ENCODE peak calls at places on chromosomes 16 and 17, in eight cellular contexts. X is H7; T is OCI-LY7; E is CD4-positive, CD25-positive, alpha-beta regulatory T cell; N is testis; U is AG04450; R is retinal pigment epithelial cell; P is lower leg skin. G is an unnamed sample.

GRCh38 chr17:61335845-61336655 is 63.6 kb upstream of the TBX2 start:
- DNase-seq in T (no peak), X (no peak), E (no peak), R (peak; percentile 39), P (no peak), U (no peak), N (no peak), G (no peak)

GRCh38 chr17:30212750-30213149 is 22.7 kb downstream of the SLC6A4 start:
- DNase-seq in R (no peak), U (no peak), N (no peak), T (no peak), E (no peak), X (peak; percentile 57), P (peak; percentile 69), G (no peak)

GRCh38 chr17:81309140-81309858 is 14.2 kb upstream of the SLC38A10 start:
- DNase-seq in N (peak; percentile 60), E (peak; percentile 44), T (no peak), R (no peak), U (no peak), P (peak; percentile 99), X (peak; percentile 93), G (no peak)

GRCh38 chr16:1258906-1259759 is 3.3 kb downstream of the TPSD1 start:
- DNase-seq in T (no peak), X (peak; percentile 78), P (no peak), E (peak; percentile 12), N (no peak), U (no peak), R (no peak), G (no peak)

GRCh38 chr17:62801553-62801952 is 6.6 kb downstream of the MARCHF10 start:
- DNase-seq in R (no peak), P (no peak), U (no peak), E (no peak), X (no peak), T (no peak), N (no peak), G (no peak)

GRCh38 chr16:65098916-65099315 is 22.9 kb downstream of the CDH11 start:
- DNase-seq in R (no peak), T (no peak), N (no peak), U (no peak), P (no peak), E (no peak), X (no peak), G (no peak)

GRCh38 chr16:53159781-53160436 is 105.1 kb downstream of the CHD9 start:
- DNase-seq in N (no peak), P (no peak), T (peak; percentile 75), U (peak; percentile 18), R (peak; percentile 11), E (peak; percentile 74), X (peak; percentile 19), G (peak; percentile 25)

GRCh38 chr17:49316889-49317288 is 45.2 kb downstream of the ZNF652 start:
- DNase-seq in E (no peak), P (no peak), R (no peak), U (no peak), N (no peak), T (peak; percentile 14), X (no peak), G (no peak)

GRCh38 chr17:44966348-44967025 is 1.6 kb downstream of the C1QL1 start:
- DNase-seq in P (no peak), T (no peak), R (no peak), N (no peak), U (no peak), E (no peak), X (peak; percentile 78), G (no peak)
- H3K4me3 ChIP-seq in P (no peak overlapping the region), T (no peak overlapping the region), R (peak overlapping the region; percentile 21), N (no peak overlapping the region), U (peak overlapping the region; percentile 20), E (no peak overlapping the region), X (peak overlapping the region; percentile 44), G (peak overlapping the region; percentile 2)

GRCh38 chr17:20077978-20078674 is 69.0 kb downstream of the SPECC1 start:
- DNase-seq in T (no peak), U (no peak), P (no peak), R (no peak), N (no peak), X (no peak), E (no peak), G (no peak)
- H3K4me3 ChIP-seq in T (no peak overlapping the region), U (no peak overlapping the region), P (no peak overlapping the region), R (no peak overlapping the region), N (no peak overlapping the region), X (no peak overlapping the region), E (no peak overlapping the region), G (no peak overlapping the region)

DNA sequence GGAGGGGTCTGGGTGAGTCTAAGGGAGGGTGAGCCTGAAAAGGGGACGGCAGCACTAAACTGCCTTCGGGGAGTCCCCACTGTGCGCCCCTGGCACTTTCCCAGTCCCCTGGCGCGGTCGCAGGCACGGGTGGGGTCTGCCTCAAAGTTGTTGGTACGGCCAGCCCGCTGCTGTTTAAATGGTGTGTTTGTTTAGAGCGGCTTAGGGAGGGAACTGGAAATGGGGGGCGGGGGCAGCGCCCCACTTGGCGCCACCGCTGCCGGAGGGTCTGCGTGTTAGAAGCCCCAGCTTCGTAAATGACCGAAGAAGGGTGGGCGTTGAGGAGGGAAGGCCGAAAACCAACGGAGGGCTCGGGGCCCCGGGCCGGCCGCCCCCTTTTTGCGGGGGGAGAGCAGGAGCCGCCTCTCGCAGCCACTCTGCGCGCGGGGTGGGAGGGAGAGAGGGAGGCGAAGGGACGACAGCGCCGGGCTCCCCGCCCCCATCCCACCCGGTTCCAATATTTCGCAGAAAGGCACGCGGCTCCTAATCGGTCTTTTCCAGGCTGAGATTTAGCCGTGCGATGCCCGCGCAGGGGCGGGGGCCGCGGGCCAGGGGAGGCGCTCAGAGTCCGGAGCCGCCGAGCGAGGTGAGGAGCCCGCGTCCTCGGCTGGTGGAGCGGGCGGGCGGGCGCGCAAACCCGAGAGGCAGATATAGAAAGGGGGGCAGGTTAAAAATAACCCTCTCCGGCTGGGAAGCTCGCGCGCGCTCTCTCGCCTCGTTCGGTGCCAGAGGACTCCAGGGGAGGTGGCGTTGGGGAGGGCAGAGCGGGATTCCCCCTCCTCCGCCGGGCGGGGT is 55.0 kb downstream of the SREBF1 start:
- DNase-seq in P (peak; percentile 93), X (peak; percentile 88), R (no peak), U (no peak), N (peak; percentile 83), E (no peak), T (no peak), G (peak; percentile 14)
- H3K4me3 ChIP-seq in P (no peak overlapping the region), X (peak overlapping the region; percentile 89), R (peak overlapping the region; percentile 39), U (peak overlapping the region; percentile 46), N (peak overlapping the region; percentile 57), E (no peak overlapping the region), T (peak overlapping the region; percentile 68), G (peak overlapping the region; percentile 43)

GRCh38 chr17:511833-512251 is 159.2 kb upstream of the RPH3AL start:
- DNase-seq in N (no peak), E (no peak), X (no peak), R (no peak), U (no peak), T (no peak), P (no peak), G (no peak)
- H3K4me3 ChIP-seq in N (no peak overlapping the region), E (no peak overlapping the region), X (no peak overlapping the region), R (no peak overlapping the region), U (no peak overlapping the region), T (no peak overlapping the region), P (no peak overlapping the region), G (peak overlapping the region; percentile 17)

DNA sequence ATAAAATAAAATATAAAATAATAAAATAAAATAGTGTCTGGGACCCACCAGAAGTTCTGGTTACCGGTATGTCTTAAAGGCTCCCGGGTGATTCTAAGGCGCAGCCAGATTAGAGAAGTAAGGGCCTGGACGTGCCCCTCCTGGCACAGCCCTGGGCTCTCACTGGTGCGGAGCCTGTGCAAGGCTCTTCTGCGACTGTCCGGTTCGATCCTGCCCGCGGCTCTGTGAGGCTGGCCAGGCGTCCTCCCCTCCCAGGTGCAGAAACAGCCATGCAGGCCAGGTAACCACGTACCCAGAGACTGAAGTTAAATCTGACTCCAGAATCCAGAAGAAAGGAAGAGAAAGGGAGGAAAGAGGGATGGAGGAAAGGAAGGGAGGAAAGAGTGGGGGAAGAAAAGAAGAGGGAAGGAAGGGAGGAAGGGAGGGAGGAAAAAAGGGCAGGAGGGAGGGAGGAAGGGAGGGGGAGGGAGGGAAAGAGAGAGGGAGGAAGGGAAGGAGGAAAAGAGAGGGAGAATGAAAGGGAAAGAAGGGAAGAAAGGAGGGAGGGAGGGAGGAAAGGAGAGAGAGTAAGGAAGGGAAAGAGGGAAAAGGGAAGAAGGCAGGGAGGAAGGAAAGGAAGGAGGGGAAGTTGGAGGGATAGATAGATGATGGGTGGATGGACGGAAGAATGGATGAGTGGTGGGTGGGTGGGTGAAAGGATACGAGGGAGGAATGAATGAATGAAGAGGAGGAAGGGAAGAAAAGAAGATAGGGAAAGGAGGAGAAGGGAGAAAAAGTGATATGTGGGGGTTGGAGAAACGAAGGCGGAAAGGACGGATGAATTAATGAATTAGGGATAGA is 42.3 kb downstream of the C16orf82 start:
- DNase-seq in E (no peak), X (peak; percentile 29), T (no peak), U (no peak), P (peak; percentile 58), N (no peak), R (no peak), G (no peak)
- H3K4me3 ChIP-seq in E (peak overlapping the region; percentile 19), X (peak overlapping the region; percentile 31), T (peak overlapping the region; percentile 62), U (peak overlapping the region; percentile 54), P (no peak overlapping the region), N (peak overlapping the region; percentile 44), R (peak overlapping the region; percentile 18), G (peak overlapping the region; percentile 49)

GRCh38 chr17:39152134-39152884 is 872 bp upstream of the PLXDC1 start:
- DNase-seq in R (no peak), T (no peak), X (peak; percentile 65), E (peak; percentile 16), U (no peak), N (no peak), P (peak; percentile 88), G (no peak)
- H3K4me3 ChIP-seq in R (peak overlapping the region; percentile 96), T (peak overlapping the region; percentile 76), X (peak overlapping the region; percentile 58), E (peak overlapping the region; percentile 98), U (peak overlapping the region; percentile 94), N (peak overlapping the region; percentile 89), P (peak overlapping the region; percentile 8), G (peak overlapping the region; percentile 83)

GRCh38 chr17:56833812-56834379 is at the start of the genes C17orf67 and DGKE:
- DNase-seq in R (peak; percentile 70), E (peak; percentile 95), T (peak; percentile 93), X (peak; percentile 98), U (peak; percentile 88), P (peak; percentile 100), N (peak; percentile 99), G (peak; percentile 83)

GRCh38 chr17:56833023-56833811 is 503 bp downstream of the C17orf67 start:
- DNase-seq in N (peak; percentile 68), U (peak; percentile 16), E (peak; percentile 86), R (no peak), T (peak; percentile 84), X (peak; percentile 88), P (peak; percentile 93), G (no peak)

GRCh38 chr17:56830726-56831363 is 2.9 kb downstream of the C17orf67 start:
- DNase-seq in E (no peak), P (no peak), U (no peak), N (no peak), R (no peak), T (no peak), X (no peak), G (no peak)

GRCh38 chr17:56831364-56832095 is 2.2 kb downstream of the C17orf67 start:
- DNase-seq in R (no peak), X (no peak), U (no peak), E (no peak), N (no peak), P (no peak), T (no peak), G (no peak)

GRCh38 chr17:56832446-56832845 is 1.3 kb downstream of the C17orf67 start:
- DNase-seq in E (no peak), X (no peak), N (no peak), U (no peak), R (no peak), P (no peak), T (no peak), G (no peak)
- H3K4me3 ChIP-seq in E (peak overlapping the region; percentile 83), X (no peak overlapping the region), N (peak overlapping the region; percentile 89), U (peak overlapping the region; percentile 89), R (no peak overlapping the region), P (no peak overlapping the region), T (peak overlapping the region; percentile 77), G (peak overlapping the region; percentile 70)

G was measured in skeletal muscle cell.